ENCODE peak calls at places on chromosome 4, in ten cellular contexts. One of them, this sample, is unnamed.

GRCh38 chr4:2009651-2010233 is 968 bp upstream of the NELFA start:
- DNase-seq in right cardiac atrium: peak; percentile 83
- DNase-seq in stimulated activated CD4-positive, alpha-beta T cell treated with anti-CD3 and anti-CD28 coated beads, Interleukin-12 subunit alpha, Interleukin-12 subunit beta, amount 100 ng/mL, for 4 hours: peak; percentile 33
- DNase-seq in HTR-8/SVneo: peak; percentile 59
- DNase-seq in NCI-H1417: peak; percentile 81
- DNase-seq in nephron progenitor cell: peak; percentile 60
- DNase-seq in caudate nucleus: peak; percentile 45
- DNase-seq in T-helper 1 cell: no peak
- DNase-seq in nucleus accumbens: peak; percentile 21
- DNase-seq in Right ventricle myocardium superior: peak; percentile 74
- DNase-seq in this sample: no peak

GRCh38 chr4:151031831-151032605 is 16.9 kb upstream of the LRBA start:
- DNase-seq in Right ventricle myocardium superior: no peak
- DNase-seq in stimulated activated CD4-positive, alpha-beta T cell treated with anti-CD3 and anti-CD28 coated beads, Interleukin-12 subunit alpha, Interleukin-12 subunit beta, amount 100 ng/mL, for 4 hours: no peak
- DNase-seq in right cardiac atrium: no peak
- DNase-seq in nephron progenitor cell: no peak
- DNase-seq in T-helper 1 cell: no peak
- DNase-seq in HTR-8/SVneo: peak; percentile 41
- DNase-seq in NCI-H1417: no peak
- DNase-seq in caudate nucleus: no peak
- DNase-seq in nucleus accumbens: no peak
- DNase-seq in this sample: no peak

GRCh38 chr4:174521800-174522182 is 497 bp downstream of the HPGD start:
- DNase-seq in HTR-8/SVneo: peak; percentile 9
- DNase-seq in Right ventricle myocardium superior: no peak
- DNase-seq in stimulated activated CD4-positive, alpha-beta T cell treated with anti-CD3 and anti-CD28 coated beads, Interleukin-12 subunit alpha, Interleukin-12 subunit beta, amount 100 ng/mL, for 4 hours: no peak
- DNase-seq in nucleus accumbens: no peak
- DNase-seq in NCI-H1417: peak; percentile 78
- DNase-seq in right cardiac atrium: no peak
- DNase-seq in T-helper 1 cell: no peak
- DNase-seq in nephron progenitor cell: peak; percentile 12
- DNase-seq in caudate nucleus: no peak
- DNase-seq in this sample: no peak

GRCh38 chr4:74549936-74550335 is 105.0 kb downstream of the AREG start:
- DNase-seq in caudate nucleus: no peak
- DNase-seq in Right ventricle myocardium superior: no peak
- DNase-seq in T-helper 1 cell: no peak
- DNase-seq in HTR-8/SVneo: no peak
- DNase-seq in nucleus accumbens: no peak
- DNase-seq in right cardiac atrium: no peak
- DNase-seq in nephron progenitor cell: no peak
- DNase-seq in stimulated activated CD4-positive, alpha-beta T cell treated with anti-CD3 and anti-CD28 coated beads, Interleukin-12 subunit alpha, Interleukin-12 subunit beta, amount 100 ng/mL, for 4 hours: no peak
- DNase-seq in NCI-H1417: no peak
- DNase-seq in this sample: no peak

GRCh38 chr4:150357829-150358228 is 224.1 kb upstream of the MAB21L2 start:
- DNase-seq in right cardiac atrium: no peak
- DNase-seq in nucleus accumbens: no peak
- DNase-seq in T-helper 1 cell: no peak
- DNase-seq in nephron progenitor cell: no peak
- DNase-seq in Right ventricle myocardium superior: no peak
- DNase-seq in stimulated activated CD4-positive, alpha-beta T cell treated with anti-CD3 and anti-CD28 coated beads, Interleukin-12 subunit alpha, Interleukin-12 subunit beta, amount 100 ng/mL, for 4 hours: no peak
- DNase-seq in NCI-H1417: no peak
- DNase-seq in caudate nucleus: no peak
- DNase-seq in HTR-8/SVneo: no peak
- DNase-seq in this sample: no peak

GRCh38 chr4:71206763-71207162 is 132.1 kb upstream of the SLC4A4 start:
- DNase-seq in stimulated activated CD4-positive, alpha-beta T cell treated with anti-CD3 and anti-CD28 coated beads, Interleukin-12 subunit alpha, Interleukin-12 subunit beta, amount 100 ng/mL, for 4 hours: no peak
- DNase-seq in HTR-8/SVneo: no peak
- DNase-seq in T-helper 1 cell: no peak
- DNase-seq in caudate nucleus: no peak
- DNase-seq in Right ventricle myocardium superior: no peak
- DNase-seq in nephron progenitor cell: no peak
- DNase-seq in NCI-H1417: no peak
- DNase-seq in nucleus accumbens: no peak
- DNase-seq in right cardiac atrium: no peak
- DNase-seq in this sample: no peak

GRCh38 chr4:66489783-66490452 is 819.6 kb upstream of the EPHA5 start:
- DNase-seq in Right ventricle myocardium superior: no peak
- DNase-seq in right cardiac atrium: no peak
- DNase-seq in caudate nucleus: no peak
- DNase-seq in nephron progenitor cell: no peak
- DNase-seq in nucleus accumbens: no peak
- DNase-seq in NCI-H1417: no peak
- DNase-seq in HTR-8/SVneo: peak; percentile 14
- DNase-seq in stimulated activated CD4-positive, alpha-beta T cell treated with anti-CD3 and anti-CD28 coated beads, Interleukin-12 subunit alpha, Interleukin-12 subunit beta, amount 100 ng/mL, for 4 hours: no peak
- DNase-seq in T-helper 1 cell: no peak
- DNase-seq in this sample: no peak

GRCh38 chr4:62709618-62710252 is 1509.6 kb downstream of the ADGRL3 start:
- DNase-seq in caudate nucleus: no peak
- DNase-seq in nucleus accumbens: no peak
- DNase-seq in right cardiac atrium: no peak
- DNase-seq in T-helper 1 cell: no peak
- DNase-seq in nephron progenitor cell: peak; percentile 10
- DNase-seq in HTR-8/SVneo: peak; percentile 2
- DNase-seq in NCI-H1417: peak; percentile 24
- DNase-seq in Right ventricle myocardium superior: no peak
- DNase-seq in stimulated activated CD4-positive, alpha-beta T cell treated with anti-CD3 and anti-CD28 coated beads, Interleukin-12 subunit alpha, Interleukin-12 subunit beta, amount 100 ng/mL, for 4 hours: no peak
- DNase-seq in this sample: no peak

GRCh38 chr4:174061026-174061425 is 222.4 kb downstream of the FBXO8 start:
- DNase-seq in right cardiac atrium: no peak
- DNase-seq in HTR-8/SVneo: no peak
- DNase-seq in Right ventricle myocardium superior: no peak
- DNase-seq in stimulated activated CD4-positive, alpha-beta T cell treated with anti-CD3 and anti-CD28 coated beads, Interleukin-12 subunit alpha, Interleukin-12 subunit beta, amount 100 ng/mL, for 4 hours: no peak
- DNase-seq in nucleus accumbens: no peak
- DNase-seq in T-helper 1 cell: no peak
- DNase-seq in NCI-H1417: no peak
- DNase-seq in nephron progenitor cell: no peak
- DNase-seq in caudate nucleus: no peak
- DNase-seq in this sample: no peak

GRCh38 chr4:173014113-173014558 is 154.5 kb upstream of the GALNT7 start:
- DNase-seq in nucleus accumbens: no peak
- DNase-seq in T-helper 1 cell: no peak
- DNase-seq in right cardiac atrium: peak; percentile 48
- DNase-seq in caudate nucleus: no peak
- DNase-seq in NCI-H1417: no peak
- DNase-seq in nephron progenitor cell: peak; percentile 38
- DNase-seq in HTR-8/SVneo: peak; percentile 38
- DNase-seq in stimulated activated CD4-positive, alpha-beta T cell treated with anti-CD3 and anti-CD28 coated beads, Interleukin-12 subunit alpha, Interleukin-12 subunit beta, amount 100 ng/mL, for 4 hours: no peak
- DNase-seq in Right ventricle myocardium superior: no peak
- DNase-seq in this sample: peak; percentile 80

GRCh38 chr4:151537726-151538125 is 128.8 kb downstream of the FHIP1A start:
- DNase-seq in nucleus accumbens: no peak
- DNase-seq in Right ventricle myocardium superior: no peak
- DNase-seq in stimulated activated CD4-positive, alpha-beta T cell treated with anti-CD3 and anti-CD28 coated beads, Interleukin-12 subunit alpha, Interleukin-12 subunit beta, amount 100 ng/mL, for 4 hours: no peak
- DNase-seq in nephron progenitor cell: no peak
- DNase-seq in NCI-H1417: no peak
- DNase-seq in right cardiac atrium: no peak
- DNase-seq in caudate nucleus: no peak
- DNase-seq in T-helper 1 cell: no peak
- DNase-seq in HTR-8/SVneo: no peak
- DNase-seq in this sample: no peak

GRCh38 chr4:90349632-90350031 is 222.4 kb downstream of the CCSER1 start:
- DNase-seq in Right ventricle myocardium superior: no peak
- DNase-seq in NCI-H1417: no peak
- DNase-seq in stimulated activated CD4-positive, alpha-beta T cell treated with anti-CD3 and anti-CD28 coated beads, Interleukin-12 subunit alpha, Interleukin-12 subunit beta, amount 100 ng/mL, for 4 hours: no peak
- DNase-seq in T-helper 1 cell: no peak
- DNase-seq in right cardiac atrium: no peak
- DNase-seq in nucleus accumbens: no peak
- DNase-seq in nephron progenitor cell: no peak
- DNase-seq in caudate nucleus: no peak
- DNase-seq in HTR-8/SVneo: no peak
- DNase-seq in this sample: no peak

GRCh38 chr4:122666527-122667245 is 45.8 kb upstream of the IL21 start:
- DNase-seq in HTR-8/SVneo: peak; percentile 80
- DNase-seq in Right ventricle myocardium superior: no peak
- DNase-seq in nephron progenitor cell: no peak
- DNase-seq in stimulated activated CD4-positive, alpha-beta T cell treated with anti-CD3 and anti-CD28 coated beads, Interleukin-12 subunit alpha, Interleukin-12 subunit beta, amount 100 ng/mL, for 4 hours: no peak
- DNase-seq in nucleus accumbens: no peak
- DNase-seq in T-helper 1 cell: no peak
- DNase-seq in right cardiac atrium: no peak
- DNase-seq in NCI-H1417: no peak
- DNase-seq in caudate nucleus: no peak
- DNase-seq in this sample: peak; percentile 35

GRCh38 chr4:137610960-137611359 is 78.7 kb upstream of the PCDH18 start:
- DNase-seq in stimulated activated CD4-positive, alpha-beta T cell treated with anti-CD3 and anti-CD28 coated beads, Interleukin-12 subunit alpha, Interleukin-12 subunit beta, amount 100 ng/mL, for 4 hours: no peak
- DNase-seq in Right ventricle myocardium superior: no peak
- DNase-seq in caudate nucleus: no peak
- DNase-seq in HTR-8/SVneo: no peak
- DNase-seq in T-helper 1 cell: no peak
- DNase-seq in right cardiac atrium: no peak
- DNase-seq in nephron progenitor cell: peak; percentile 13
- DNase-seq in nucleus accumbens: no peak
- DNase-seq in NCI-H1417: no peak
- DNase-seq in this sample: no peak

GRCh38 chr4:85761803-85762202 is 286.9 kb downstream of the ARHGAP24 start:
- DNase-seq in T-helper 1 cell: no peak
- DNase-seq in right cardiac atrium: peak; percentile 59
- DNase-seq in caudate nucleus: no peak
- DNase-seq in nephron progenitor cell: no peak
- DNase-seq in HTR-8/SVneo: no peak
- DNase-seq in Right ventricle myocardium superior: peak; percentile 63
- DNase-seq in stimulated activated CD4-positive, alpha-beta T cell treated with anti-CD3 and anti-CD28 coated beads, Interleukin-12 subunit alpha, Interleukin-12 subunit beta, amount 100 ng/mL, for 4 hours: no peak
- DNase-seq in nucleus accumbens: no peak
- DNase-seq in NCI-H1417: no peak
- DNase-seq in this sample: no peak

GRCh38 chr4:158813113-158813512 is 44.3 kb downstream of the FNIP2 start:
- DNase-seq in nucleus accumbens: no peak
- DNase-seq in stimulated activated CD4-positive, alpha-beta T cell treated with anti-CD3 and anti-CD28 coated beads, Interleukin-12 subunit alpha, Interleukin-12 subunit beta, amount 100 ng/mL, for 4 hours: no peak
- DNase-seq in NCI-H1417: no peak
- DNase-seq in nephron progenitor cell: no peak
- DNase-seq in Right ventricle myocardium superior: no peak
- DNase-seq in right cardiac atrium: no peak
- DNase-seq in caudate nucleus: no peak
- DNase-seq in HTR-8/SVneo: no peak
- DNase-seq in T-helper 1 cell: no peak
- DNase-seq in this sample: no peak

GRCh38 chr4:157992038-157992706 is 180.7 kb downstream of the GASK1B start:
- DNase-seq in caudate nucleus: no peak
- DNase-seq in nucleus accumbens: no peak
- DNase-seq in right cardiac atrium: no peak
- DNase-seq in nephron progenitor cell: peak; percentile 19
- DNase-seq in Right ventricle myocardium superior: no peak
- DNase-seq in stimulated activated CD4-positive, alpha-beta T cell treated with anti-CD3 and anti-CD28 coated beads, Interleukin-12 subunit alpha, Interleukin-12 subunit beta, amount 100 ng/mL, for 4 hours: no peak
- DNase-seq in NCI-H1417: peak; percentile 37
- DNase-seq in HTR-8/SVneo: peak; percentile 20
- DNase-seq in T-helper 1 cell: no peak
- DNase-seq in this sample: peak; percentile 57

GRCh38 chr4:105060628-105061027 is 86.0 kb upstream of the TET2 start:
- DNase-seq in Right ventricle myocardium superior: no peak
- DNase-seq in NCI-H1417: no peak
- DNase-seq in caudate nucleus: no peak
- DNase-seq in stimulated activated CD4-positive, alpha-beta T cell treated with anti-CD3 and anti-CD28 coated beads, Interleukin-12 subunit alpha, Interleukin-12 subunit beta, amount 100 ng/mL, for 4 hours: no peak
- DNase-seq in nucleus accumbens: no peak
- DNase-seq in right cardiac atrium: no peak
- DNase-seq in nephron progenitor cell: no peak
- DNase-seq in T-helper 1 cell: no peak
- DNase-seq in HTR-8/SVneo: no peak
- DNase-seq in this sample: no peak

GRCh38 chr4:143377635-143378099 is 41.0 kb downstream of the GAB1 start:
- DNase-seq in caudate nucleus: no peak
- DNase-seq in right cardiac atrium: no peak
- DNase-seq in nephron progenitor cell: no peak
- DNase-seq in Right ventricle myocardium superior: no peak
- DNase-seq in T-helper 1 cell: no peak
- DNase-seq in nucleus accumbens: no peak
- DNase-seq in stimulated activated CD4-positive, alpha-beta T cell treated with anti-CD3 and anti-CD28 coated beads, Interleukin-12 subunit alpha, Interleukin-12 subunit beta, amount 100 ng/mL, for 4 hours: no peak
- DNase-seq in NCI-H1417: no peak
- DNase-seq in HTR-8/SVneo: no peak
- DNase-seq in this sample: no peak

GRCh38 chr4:8882239-8882638 is 10.6 kb upstream of the HMX1 start:
- DNase-seq in T-helper 1 cell: no peak
- DNase-seq in caudate nucleus: no peak
- DNase-seq in stimulated activated CD4-positive, alpha-beta T cell treated with anti-CD3 and anti-CD28 coated beads, Interleukin-12 subunit alpha, Interleukin-12 subunit beta, amount 100 ng/mL, for 4 hours: no peak
- DNase-seq in nephron progenitor cell: no peak
- DNase-seq in nucleus accumbens: no peak
- DNase-seq in HTR-8/SVneo: no peak
- DNase-seq in Right ventricle myocardium superior: no peak
- DNase-seq in right cardiac atrium: peak; percentile 34
- DNase-seq in NCI-H1417: no peak
- DNase-seq in this sample: no peak

GRCh38 chr4:76341063-76341462 is 34.5 kb downstream of the STBD1 start:
- DNase-seq in nephron progenitor cell: no peak
- DNase-seq in nucleus accumbens: no peak
- DNase-seq in HTR-8/SVneo: peak; percentile 3
- DNase-seq in stimulated activated CD4-positive, alpha-beta T cell treated with anti-CD3 and anti-CD28 coated beads, Interleukin-12 subunit alpha, Interleukin-12 subunit beta, amount 100 ng/mL, for 4 hours: no peak
- DNase-seq in caudate nucleus: no peak
- DNase-seq in NCI-H1417: no peak
- DNase-seq in T-helper 1 cell: no peak
- DNase-seq in right cardiac atrium: no peak
- DNase-seq in Right ventricle myocardium superior: no peak
- DNase-seq in this sample: no peak

GRCh38 chr4:184097240-184097619 is 120.4 kb downstream of the ENPP6 start:
- DNase-seq in stimulated activated CD4-positive, alpha-beta T cell treated with anti-CD3 and anti-CD28 coated beads, Interleukin-12 subunit alpha, Interleukin-12 subunit beta, amount 100 ng/mL, for 4 hours: peak; percentile 5
- DNase-seq in nucleus accumbens: no peak
- DNase-seq in T-helper 1 cell: no peak
- DNase-seq in right cardiac atrium: peak; percentile 87
- DNase-seq in nephron progenitor cell: peak; percentile 22
- DNase-seq in Right ventricle myocardium superior: peak; percentile 75
- DNase-seq in NCI-H1417: no peak
- DNase-seq in HTR-8/SVneo: no peak
- DNase-seq in caudate nucleus: no peak
- DNase-seq in this sample: no peak

GRCh38 chr4:123298798-123299197 is 97.8 kb upstream of the SPRY1 start:
- DNase-seq in Right ventricle myocardium superior: no peak
- DNase-seq in right cardiac atrium: no peak
- DNase-seq in nucleus accumbens: no peak
- DNase-seq in NCI-H1417: no peak
- DNase-seq in caudate nucleus: no peak
- DNase-seq in T-helper 1 cell: no peak
- DNase-seq in HTR-8/SVneo: no peak
- DNase-seq in stimulated activated CD4-positive, alpha-beta T cell treated with anti-CD3 and anti-CD28 coated beads, Interleukin-12 subunit alpha, Interleukin-12 subunit beta, amount 100 ng/mL, for 4 hours: no peak
- DNase-seq in nephron progenitor cell: no peak
- DNase-seq in this sample: no peak

GRCh38 chr4:180134116-180134866 is 2108.9 kb upstream of the TENM3 start:
- DNase-seq in nephron progenitor cell: peak; percentile 42
- DNase-seq in T-helper 1 cell: no peak
- DNase-seq in Right ventricle myocardium superior: no peak
- DNase-seq in nucleus accumbens: no peak
- DNase-seq in right cardiac atrium: no peak
- DNase-seq in NCI-H1417: peak; percentile 33
- DNase-seq in HTR-8/SVneo: no peak
- DNase-seq in stimulated activated CD4-positive, alpha-beta T cell treated with anti-CD3 and anti-CD28 coated beads, Interleukin-12 subunit alpha, Interleukin-12 subunit beta, amount 100 ng/mL, for 4 hours: no peak
- DNase-seq in caudate nucleus: no peak
- DNase-seq in this sample: no peak

GRCh38 chr4:41124916-41125548 is 89.3 kb downstream of the APBB2 start:
- DNase-seq in nephron progenitor cell: no peak
- DNase-seq in NCI-H1417: no peak
- DNase-seq in stimulated activated CD4-positive, alpha-beta T cell treated with anti-CD3 and anti-CD28 coated beads, Interleukin-12 subunit alpha, Interleukin-12 subunit beta, amount 100 ng/mL, for 4 hours: no peak
- DNase-seq in HTR-8/SVneo: no peak
- DNase-seq in caudate nucleus: no peak
- DNase-seq in Right ventricle myocardium superior: no peak
- DNase-seq in T-helper 1 cell: no peak
- DNase-seq in nucleus accumbens: no peak
- DNase-seq in right cardiac atrium: no peak
- DNase-seq in this sample: no peak

GRCh38 chr4:187940299-187940698 is 55.3 kb upstream of the ZFP42 start:
- DNase-seq in stimulated activated CD4-positive, alpha-beta T cell treated with anti-CD3 and anti-CD28 coated beads, Interleukin-12 subunit alpha, Interleukin-12 subunit beta, amount 100 ng/mL, for 4 hours: no peak
- DNase-seq in nephron progenitor cell: no peak
- DNase-seq in caudate nucleus: no peak
- DNase-seq in T-helper 1 cell: no peak
- DNase-seq in Right ventricle myocardium superior: no peak
- DNase-seq in NCI-H1417: no peak
- DNase-seq in HTR-8/SVneo: no peak
- DNase-seq in nucleus accumbens: no peak
- DNase-seq in right cardiac atrium: no peak
- DNase-seq in this sample: no peak

GRCh38 chr4:5366009-5366386 is 314.7 kb downstream of the STK32B start:
- DNase-seq in nephron progenitor cell: no peak
- DNase-seq in stimulated activated CD4-positive, alpha-beta T cell treated with anti-CD3 and anti-CD28 coated beads, Interleukin-12 subunit alpha, Interleukin-12 subunit beta, amount 100 ng/mL, for 4 hours: no peak
- DNase-seq in right cardiac atrium: no peak
- DNase-seq in NCI-H1417: no peak
- DNase-seq in nucleus accumbens: no peak
- DNase-seq in caudate nucleus: no peak
- DNase-seq in T-helper 1 cell: no peak
- DNase-seq in HTR-8/SVneo: no peak
- DNase-seq in Right ventricle myocardium superior: no peak
- DNase-seq in this sample: no peak

GRCh38 chr4:79211490-79211889 is 114.4 kb downstream of the NAA11 start:
- DNase-seq in Right ventricle myocardium superior: no peak
- DNase-seq in right cardiac atrium: no peak
- DNase-seq in T-helper 1 cell: no peak
- DNase-seq in caudate nucleus: no peak
- DNase-seq in nucleus accumbens: no peak
- DNase-seq in nephron progenitor cell: no peak
- DNase-seq in NCI-H1417: no peak
- DNase-seq in stimulated activated CD4-positive, alpha-beta T cell treated with anti-CD3 and anti-CD28 coated beads, Interleukin-12 subunit alpha, Interleukin-12 subunit beta, amount 100 ng/mL, for 4 hours: no peak
- DNase-seq in HTR-8/SVneo: no peak
- DNase-seq in this sample: no peak

This sample was measured in smooth muscle cell of the brain vasculature.